ENCODE peak calls at places on chromosomes 13 and 19, in five cellular contexts. N is lung, O is fibroblast of lung, H is ovary, D is stomach. X is an unnamed sample.

GRCh38 chr13:73025212-73026012 is 33.4 kb upstream of the KLF5 start:
- DNase-seq in D (no peak), N (no peak), H (no peak), O (peak; percentile 45), X (no peak)

GRCh38 chr19:38003427-38004099 is 96.6 kb downstream of the SIPA1L3 start:
- DNase-seq in N (peak; percentile 74), O (peak; percentile 92), D (peak; percentile 77), H (peak; percentile 69), X (no peak)

GRCh38 chr13:50187352-50188029 is 172.2 kb downstream of the KCNRG start:
- DNase-seq in H (no peak), N (no peak), O (no peak), D (no peak), X (peak; percentile 29)

GRCh38 chr19:35318679-35319448 is 10.1 kb upstream of the CD22 start:
- DNase-seq in H (peak; percentile 63), N (peak; percentile 70), D (peak; percentile 32), O (peak; percentile 29), X (no peak)

GRCh38 chr19:33705860-33706259 is 84.1 kb downstream of the CHST8 start:
- DNase-seq in H (no peak), N (no peak), D (no peak), O (no peak), X (no peak)

GRCh38 chr13:27044837-27045570 is 126.6 kb downstream of the USP12 start:
- DNase-seq in N (no peak), D (no peak), O (no peak), H (no peak), X (peak; percentile 64)

GRCh38 chr13:58024103-58024502 is 392.6 kb downstream of the PCDH17 start:
- DNase-seq in O (no peak), N (no peak), H (no peak), D (no peak), X (no peak)

GRCh38 chr13:51714663-51715168 is 89.2 kb downstream of the DHRS12 start:
- DNase-seq in N (no peak), H (no peak), O (peak; percentile 76), D (no peak), X (peak; percentile 19)

GRCh38 chr19:13899393-13899792 is 6.5 kb downstream of the BRME1 start:
- DNase-seq in H (no peak), D (no peak), N (no peak), O (no peak), X (no peak)

GRCh38 chr19:15863272-15863671 is 34.6 kb downstream of the CYP4F2 start:
- DNase-seq in O (no peak), D (no peak), N (no peak), H (no peak), X (no peak)

GRCh38 chr13:94712812-94713555 is 639 bp upstream of the SOX21 start:
- DNase-seq in D (peak; percentile 78), N (no peak), O (peak; percentile 75), H (peak; percentile 50), X (peak; percentile 83)

GRCh38 chr19:58536852-58537798 is 6.7 kb upstream of the TRIM28 start:
- DNase-seq in D (no peak), O (no peak), N (no peak), H (no peak), X (no peak)

GRCh38 chr19:31312629-31313244 is 36.5 kb downstream of the TSHZ3 start:
- DNase-seq in H (no peak), D (no peak), O (peak; percentile 17), N (no peak), X (no peak)

GRCh38 chr13:101242720-101243119 is 173.6 kb downstream of the NALCN start:
- DNase-seq in D (no peak), O (peak; percentile 30), N (no peak), H (no peak), X (no peak)

GRCh38 chr19:11420429-11420893 is 1.3 kb upstream of the RGL3 start:
- DNase-seq in O (no peak), H (peak; percentile 70), D (no peak), N (no peak), X (no peak)

GRCh38 chr13:32947886-32948285 is 68.3 kb upstream of the KL start:
- DNase-seq in O (no peak), D (no peak), H (no peak), N (no peak), X (no peak)

GRCh38 chr19:58084596-58085347 is 13.3 kb downstream of the ZSCAN18 start:
- DNase-seq in N (no peak), H (no peak), O (no peak), D (no peak), X (no peak)

GRCh38 chr13:61728468-61728867 is 312.8 kb upstream of the PCDH20 start:
- DNase-seq in H (no peak), O (peak; percentile 48), N (no peak), D (no peak), X (no peak)

GRCh38 chr19:17332677-17333581 is 1.7 kb downstream of the ANO8 start:
- DNase-seq in N (no peak), O (peak; percentile 42), H (no peak), D (no peak), X (no peak)

GRCh38 chr19:45643024-45643926 is 4.1 kb upstream of the EML2 start:
- DNase-seq in D (peak; percentile 88), O (peak; percentile 63), N (peak; percentile 87), H (peak; percentile 89), X (peak; percentile 97)

GRCh38 chr13:46633416-46633815 is 80.4 kb downstream of the LRCH1 start:
- DNase-seq in D (no peak), O (peak; percentile 91), N (no peak), H (no peak), X (no peak)

GRCh38 chr13:33394294-33394932 is 108.9 kb upstream of the STARD13 start:
- DNase-seq in N (no peak), H (no peak), D (no peak), O (no peak), X (no peak)

GRCh38 chr19:34428549-34429285 is 536 bp downstream of the UBA2 start:
- DNase-seq in O (peak; percentile 40), N (no peak), D (peak; percentile 31), H (no peak), X (no peak)

GRCh38 chr19:35856546-35857149 is at the start of gene KIRREL2:
- DNase-seq in D (no peak), H (no peak), N (no peak), O (no peak), X (no peak)

GRCh38 chr19:17860331-17860992 is 752 bp downstream of the RPL18A start:
- DNase-seq in N (no peak), D (no peak), O (no peak), H (peak; percentile 36), X (no peak)

GRCh38 chr19:27774827-27775226 is 1438.1 kb downstream of the UQCRFS1 start:
- DNase-seq in O (no peak), H (no peak), D (no peak), N (no peak), X (no peak)

GRCh38 chr19:30719991-30720329 is 347.8 kb downstream of the ZNF536 start:
- DNase-seq in N (no peak), O (no peak), H (no peak), D (no peak), X (no peak)

GRCh38 chr13:57443494-57443893 is 188.1 kb upstream of the PCDH17 start:
- DNase-seq in N (no peak), D (no peak), H (no peak), O (no peak), X (no peak)

DNA sequence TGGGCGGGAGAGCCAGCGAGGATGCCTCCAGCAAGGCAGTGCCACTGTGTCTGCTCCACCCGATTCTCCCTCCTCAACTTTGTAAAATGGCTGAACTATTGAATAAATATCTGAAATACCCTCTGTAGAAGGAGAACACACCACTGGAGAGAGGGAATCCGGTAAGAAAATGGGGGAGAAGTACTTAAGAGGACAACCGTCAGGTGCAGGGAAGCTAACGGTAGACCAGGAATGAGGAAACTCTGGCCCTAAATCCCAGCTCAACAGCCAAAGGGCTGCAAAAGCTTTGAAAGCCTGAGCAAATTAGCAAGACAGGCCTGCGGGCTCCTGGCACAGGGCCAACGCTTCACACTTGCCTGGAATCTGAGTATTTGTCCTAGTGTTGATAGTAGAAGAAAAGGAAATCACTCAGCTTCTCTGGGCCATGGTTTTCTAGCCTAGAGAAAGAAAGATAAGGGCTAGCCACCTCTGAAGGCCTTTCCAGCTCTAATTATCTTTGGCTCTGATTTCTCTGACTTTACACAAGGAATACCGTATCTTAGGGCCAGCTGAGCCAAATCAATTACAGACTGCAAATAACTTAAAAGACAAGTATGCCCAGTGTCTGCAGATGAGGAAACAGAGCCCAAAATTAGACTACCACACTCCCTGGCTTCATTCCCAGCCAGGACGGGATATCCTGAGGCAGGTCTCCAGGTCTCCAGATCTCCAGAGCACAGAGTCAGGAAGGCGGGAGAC is 69.7 kb downstream of the STK24 start:
- DNase-seq in O (peak; percentile 80), N (peak; percentile 61), D (peak; percentile 86), H (peak; percentile 76), X (no peak)
- H3K27ac ChIP-seq in O (no peak overlapping the region), N (peak overlapping the region; percentile 54), D (peak overlapping the region; percentile 68), H (no peak overlapping the region), X (peak overlapping the region; percentile 59)

GRCh38 chr19:10149427-10149826 is 29.7 kb upstream of the EIF3G start:
- DNase-seq in N (no peak), D (no peak), O (no peak), H (no peak), X (no peak)

GRCh38 chr19:10146142-10146541 is 26.4 kb upstream of the EIF3G start:
- DNase-seq in N (no peak), O (no peak), D (no peak), H (no peak), X (no peak)

GRCh38 chr19:10151521-10151920 is 31.8 kb upstream of the EIF3G start:
- DNase-seq in N (no peak), O (no peak), H (no peak), D (no peak), X (no peak)

GRCh38 chr19:10155834-10156233 is 36.1 kb upstream of the EIF3G start:
- DNase-seq in N (no peak), H (no peak), O (peak; percentile 8), D (no peak), X (no peak)

GRCh38 chr19:10152100-10152499 is 32.4 kb upstream of the EIF3G start:
- DNase-seq in N (no peak), D (no peak), H (no peak), O (no peak), X (no peak)
- H3K36me3 ChIP-seq in N (peaks cover 64% of the 10 kb centered on the region), D (peaks cover 98% of the 10 kb centered on the region), H (no peaks in the 10 kb centered on the region), O (peaks cover 41% of the 10 kb centered on the region), X (peaks cover 91% of the 10 kb centered on the region)

DNA sequence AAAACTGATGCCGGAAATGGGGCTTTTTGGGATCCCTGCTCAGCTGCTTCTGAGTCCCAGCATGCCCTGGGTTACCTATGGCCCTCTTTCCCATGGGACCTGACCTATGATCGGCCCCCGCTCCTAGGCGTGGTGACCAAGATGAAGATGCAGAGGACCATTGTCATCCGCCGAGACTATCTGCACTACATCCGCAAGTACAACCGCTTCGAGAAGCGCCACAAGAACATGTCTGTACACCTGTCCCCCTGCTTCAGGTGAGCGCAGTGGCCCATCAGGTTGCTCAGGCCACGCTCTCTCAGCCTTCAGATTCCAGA is 1.5 kb downstream of the RPS11 start:
- DNase-seq in O (no peak), D (no peak), H (no peak), N (no peak), X (no peak)
- H3K27ac ChIP-seq in O (peak overlapping the region; percentile 92), D (no peak overlapping the region), H (no peak overlapping the region), N (no peak overlapping the region), X (no peak overlapping the region)

DNA sequence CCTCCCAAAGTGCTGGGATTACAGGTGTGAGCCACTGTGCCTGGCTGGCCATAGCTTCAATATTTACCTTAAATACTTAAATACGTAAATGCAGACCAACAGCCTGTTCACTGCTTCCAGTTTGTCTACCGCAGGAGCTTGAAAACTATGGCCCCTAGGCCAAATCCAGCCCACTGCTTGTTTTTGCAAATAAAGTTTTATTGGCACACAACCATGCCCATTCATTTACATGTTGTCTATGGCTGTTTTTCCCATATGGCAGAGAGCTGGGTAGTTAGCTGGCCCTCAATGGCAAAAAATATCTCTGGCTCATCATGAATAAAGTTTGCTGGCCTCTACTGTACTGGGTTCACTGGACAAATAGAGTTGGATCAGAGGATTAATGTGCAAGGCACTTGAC is 11.8 kb downstream of the PRR12 start:
- DNase-seq in H (no peak), N (no peak), O (no peak), D (no peak), X (no peak)
- H3K36me3 ChIP-seq in H (no peaks in the 10 kb centered on the region), N (peaks cover 7% of the 10 kb centered on the region), O (peaks cover 14% of the 10 kb centered on the region), D (peaks cover 95% of the 10 kb centered on the region), X (peaks cover 87% of the 10 kb centered on the region)

X was measured in esophagus muscularis mucosa.